ENCODE peak calls at places on chromosome 11, in six cellular contexts. One of them, this sample, is unnamed.
A peak's percentile ranks its signal among the peaks of the same experiment; 100 is the strongest.

GRCh38 chr11:78351193-78351592 is 66.4 kb downstream of the GAB2 start:
- DNase-seq in CD4-positive, alpha-beta memory T cell: no peak
- DNase-seq in cardiac muscle cell: no peak
- DNase-seq in naive thymus-derived CD4-positive, alpha-beta T cell: no peak
- DNase-seq in effector memory CD4-positive, alpha-beta T cell: no peak
- DNase-seq in brain microvascular endothelial cell: no peak
- DNase-seq in this sample: no peak

GRCh38 chr11:134046681-134047449 is 22.0 kb upstream of the JAM3 start:
- DNase-seq in naive thymus-derived CD4-positive, alpha-beta T cell: no peak
- DNase-seq in brain microvascular endothelial cell: no peak
- DNase-seq in effector memory CD4-positive, alpha-beta T cell: no peak
- DNase-seq in cardiac muscle cell: no peak
- DNase-seq in CD4-positive, alpha-beta memory T cell: no peak
- DNase-seq in this sample: no peak

GRCh38 chr11:57390535-57390934 is at the start of gene PRG2:
- DNase-seq in naive thymus-derived CD4-positive, alpha-beta T cell: no peak
- DNase-seq in CD4-positive, alpha-beta memory T cell: no peak
- DNase-seq in cardiac muscle cell: no peak
- DNase-seq in effector memory CD4-positive, alpha-beta T cell: no peak
- DNase-seq in brain microvascular endothelial cell: no peak
- DNase-seq in this sample: no peak

GRCh38 chr11:125286486-125286885 is 121.9 kb downstream of the PKNOX2 start:
- DNase-seq in effector memory CD4-positive, alpha-beta T cell: no peak
- DNase-seq in brain microvascular endothelial cell: no peak
- DNase-seq in cardiac muscle cell: no peak
- DNase-seq in CD4-positive, alpha-beta memory T cell: no peak
- DNase-seq in naive thymus-derived CD4-positive, alpha-beta T cell: no peak
- DNase-seq in this sample: no peak

GRCh38 chr11:77064648-77065217 is 2.0 kb upstream of the CAPN5 start:
- DNase-seq in CD4-positive, alpha-beta memory T cell: no peak
- DNase-seq in cardiac muscle cell: no peak
- DNase-seq in brain microvascular endothelial cell: no peak
- DNase-seq in effector memory CD4-positive, alpha-beta T cell: no peak
- DNase-seq in naive thymus-derived CD4-positive, alpha-beta T cell: no peak
- DNase-seq in this sample: no peak

GRCh38 chr11:45179686-45180085 is 33.2 kb downstream of the PRDM11 start:
- DNase-seq in naive thymus-derived CD4-positive, alpha-beta T cell: no peak
- DNase-seq in effector memory CD4-positive, alpha-beta T cell: no peak
- DNase-seq in CD4-positive, alpha-beta memory T cell: no peak
- DNase-seq in cardiac muscle cell: no peak
- DNase-seq in brain microvascular endothelial cell: no peak
- DNase-seq in this sample: no peak

GRCh38 chr11:33930317-33931021 is 38.6 kb upstream of the LMO2 start:
- DNase-seq in naive thymus-derived CD4-positive, alpha-beta T cell: no peak
- DNase-seq in cardiac muscle cell: peak; percentile 50
- DNase-seq in effector memory CD4-positive, alpha-beta T cell: no peak
- DNase-seq in brain microvascular endothelial cell: no peak
- DNase-seq in CD4-positive, alpha-beta memory T cell: no peak
- DNase-seq in this sample: no peak

GRCh38 chr11:110425751-110426545 is 3.8 kb upstream of the FDX1 start:
- DNase-seq in naive thymus-derived CD4-positive, alpha-beta T cell: no peak
- DNase-seq in CD4-positive, alpha-beta memory T cell: no peak
- DNase-seq in effector memory CD4-positive, alpha-beta T cell: no peak
- DNase-seq in cardiac muscle cell: no peak
- DNase-seq in brain microvascular endothelial cell: peak; percentile 94
- DNase-seq in this sample: no peak

GRCh38 chr11:71566081-71566620 is 788 bp downstream of the KRTAP5-10 start:
- DNase-seq in CD4-positive, alpha-beta memory T cell: no peak
- DNase-seq in naive thymus-derived CD4-positive, alpha-beta T cell: no peak
- DNase-seq in cardiac muscle cell: no peak
- DNase-seq in effector memory CD4-positive, alpha-beta T cell: no peak
- DNase-seq in brain microvascular endothelial cell: no peak
- DNase-seq in this sample: no peak

GRCh38 chr11:101083334-101083733 is 46.3 kb downstream of the PGR start:
- DNase-seq in effector memory CD4-positive, alpha-beta T cell: no peak
- DNase-seq in CD4-positive, alpha-beta memory T cell: no peak
- DNase-seq in brain microvascular endothelial cell: no peak
- DNase-seq in cardiac muscle cell: no peak
- DNase-seq in naive thymus-derived CD4-positive, alpha-beta T cell: no peak
- DNase-seq in this sample: no peak

GRCh38 chr11:116224154-116224888 is 548.5 kb downstream of the BUD13 start:
- DNase-seq in cardiac muscle cell: peak; percentile 59
- DNase-seq in brain microvascular endothelial cell: peak; percentile 40
- DNase-seq in naive thymus-derived CD4-positive, alpha-beta T cell: peak; percentile 10
- DNase-seq in effector memory CD4-positive, alpha-beta T cell: no peak
- DNase-seq in CD4-positive, alpha-beta memory T cell: peak; percentile 6
- DNase-seq in this sample: no peak

GRCh38 chr11:13169709-13170108 is 107.9 kb upstream of the BMAL1 start:
- DNase-seq in effector memory CD4-positive, alpha-beta T cell: no peak
- DNase-seq in naive thymus-derived CD4-positive, alpha-beta T cell: no peak
- DNase-seq in brain microvascular endothelial cell: peak; percentile 79
- DNase-seq in CD4-positive, alpha-beta memory T cell: no peak
- DNase-seq in cardiac muscle cell: no peak
- DNase-seq in this sample: no peak

GRCh38 chr11:24932110-24933000 is 435.5 kb downstream of the LUZP2 start:
- DNase-seq in effector memory CD4-positive, alpha-beta T cell: no peak
- DNase-seq in naive thymus-derived CD4-positive, alpha-beta T cell: no peak
- DNase-seq in cardiac muscle cell: no peak
- DNase-seq in brain microvascular endothelial cell: no peak
- DNase-seq in CD4-positive, alpha-beta memory T cell: no peak
- DNase-seq in this sample: no peak

GRCh38 chr11:121123670-121124069 is 22.6 kb downstream of the TECTA start:
- DNase-seq in CD4-positive, alpha-beta memory T cell: no peak
- DNase-seq in cardiac muscle cell: no peak
- DNase-seq in naive thymus-derived CD4-positive, alpha-beta T cell: no peak
- DNase-seq in brain microvascular endothelial cell: no peak
- DNase-seq in effector memory CD4-positive, alpha-beta T cell: no peak
- DNase-seq in this sample: no peak

GRCh38 chr11:111707691-111708067 is 58.5 kb downstream of the PPP2R1B start:
- DNase-seq in cardiac muscle cell: no peak
- DNase-seq in naive thymus-derived CD4-positive, alpha-beta T cell: no peak
- DNase-seq in brain microvascular endothelial cell: no peak
- DNase-seq in CD4-positive, alpha-beta memory T cell: no peak
- DNase-seq in effector memory CD4-positive, alpha-beta T cell: no peak
- DNase-seq in this sample: no peak
- H3K36me3 ChIP-seq in cardiac muscle cell: peaks cover 36% of the 10 kb centered on the region
- H3K36me3 ChIP-seq in naive thymus-derived CD4-positive, alpha-beta T cell: no peaks in the 10 kb centered on the region
- H3K36me3 ChIP-seq in brain microvascular endothelial cell: peaks cover 29% of the 10 kb centered on the region
- H3K36me3 ChIP-seq in CD4-positive, alpha-beta memory T cell: peaks cover 20% of the 10 kb centered on the region
- H3K36me3 ChIP-seq in effector memory CD4-positive, alpha-beta T cell: peaks cover 23% of the 10 kb centered on the region
- H3K36me3 ChIP-seq in this sample: peaks cover 43% of the 10 kb centered on the region

DNA sequence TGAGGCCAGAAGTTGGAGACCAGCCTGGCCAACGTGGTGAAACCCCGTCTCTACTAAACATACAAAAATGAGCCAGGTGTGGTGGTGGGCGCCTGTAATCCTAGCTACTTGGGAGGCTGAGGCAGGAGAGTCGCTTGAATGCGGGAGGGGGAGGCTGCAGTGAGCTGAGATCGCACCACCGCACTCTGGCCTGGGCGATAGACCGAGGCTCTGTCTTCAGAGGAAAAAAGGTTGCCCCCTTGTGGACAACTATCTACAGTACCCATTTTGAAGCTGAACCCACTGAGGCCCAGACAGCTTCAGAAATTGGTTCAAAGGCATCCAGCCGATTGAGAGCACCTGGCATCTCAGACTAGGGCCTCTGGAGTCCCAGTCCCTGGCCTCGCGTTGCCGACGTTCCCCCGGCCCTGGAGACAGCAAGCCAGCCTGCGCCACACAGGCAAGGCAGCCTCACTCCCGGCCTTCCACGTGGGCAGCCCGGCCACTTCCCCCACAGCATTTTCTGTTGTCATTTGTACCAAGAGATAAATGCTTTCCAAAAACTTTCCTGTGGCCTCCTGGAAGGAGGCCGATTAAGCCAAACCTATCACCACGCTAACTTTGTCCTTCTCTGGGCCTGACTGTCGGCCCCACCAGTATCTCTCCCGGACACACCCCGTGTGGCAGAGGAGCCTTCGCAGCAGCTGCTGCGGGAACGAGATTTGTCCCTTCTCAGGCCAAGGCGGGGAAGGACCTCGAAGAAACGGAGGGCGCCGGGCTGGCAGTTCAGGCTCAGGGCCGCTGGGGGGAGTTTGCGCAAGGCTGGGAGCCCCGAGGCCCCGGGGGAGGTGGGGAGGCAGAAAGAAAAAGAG is 82.8 kb downstream of the FLI1 start:
- DNase-seq in CD4-positive, alpha-beta memory T cell: peak; percentile 43
- DNase-seq in brain microvascular endothelial cell: peak; percentile 59
- DNase-seq in naive thymus-derived CD4-positive, alpha-beta T cell: no peak
- DNase-seq in cardiac muscle cell: peak; percentile 64
- DNase-seq in effector memory CD4-positive, alpha-beta T cell: no peak
- DNase-seq in this sample: no peak
- H3K36me3 ChIP-seq in CD4-positive, alpha-beta memory T cell: peaks cover 70% of the 10 kb centered on the region
- H3K36me3 ChIP-seq in brain microvascular endothelial cell: peaks cover 6% of the 10 kb centered on the region
- H3K36me3 ChIP-seq in naive thymus-derived CD4-positive, alpha-beta T cell: peaks cover 19% of the 10 kb centered on the region
- H3K36me3 ChIP-seq in cardiac muscle cell: no peaks in the 10 kb centered on the region
- H3K36me3 ChIP-seq in effector memory CD4-positive, alpha-beta T cell: peaks cover 82% of the 10 kb centered on the region
- H3K36me3 ChIP-seq in this sample: peaks cover 100% of the 10 kb centered on the region

DNA sequence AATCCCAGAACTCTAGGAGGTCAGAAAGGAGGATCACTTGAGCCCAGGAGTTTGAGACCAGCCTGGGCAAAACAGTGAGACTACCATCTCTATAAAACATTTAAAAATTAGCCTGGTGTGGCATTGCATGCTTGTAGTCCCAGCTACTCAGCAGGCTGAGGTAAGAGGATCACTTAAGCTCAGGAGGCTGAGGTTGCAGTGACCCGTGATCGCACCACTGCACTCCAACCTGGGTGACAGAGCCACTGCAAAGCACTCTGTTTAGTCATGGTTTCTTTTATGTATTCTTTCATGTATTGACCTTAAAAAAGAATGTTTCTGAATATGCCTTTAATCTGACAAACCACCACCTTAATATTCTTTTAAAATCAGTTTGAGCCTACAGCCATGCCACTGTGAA is 52.2 kb downstream of the BIRC2 start:
- DNase-seq in cardiac muscle cell: no peak
- DNase-seq in CD4-positive, alpha-beta memory T cell: no peak
- DNase-seq in naive thymus-derived CD4-positive, alpha-beta T cell: no peak
- DNase-seq in brain microvascular endothelial cell: no peak
- DNase-seq in effector memory CD4-positive, alpha-beta T cell: no peak
- DNase-seq in this sample: no peak
- H3K36me3 ChIP-seq in cardiac muscle cell: peaks cover 24% of the 10 kb centered on the region
- H3K36me3 ChIP-seq in CD4-positive, alpha-beta memory T cell: peaks cover 34% of the 10 kb centered on the region
- H3K36me3 ChIP-seq in naive thymus-derived CD4-positive, alpha-beta T cell: peaks cover 17% of the 10 kb centered on the region
- H3K36me3 ChIP-seq in brain microvascular endothelial cell: peaks cover 30% of the 10 kb centered on the region
- H3K36me3 ChIP-seq in effector memory CD4-positive, alpha-beta T cell: peaks cover 60% of the 10 kb centered on the region
- H3K36me3 ChIP-seq in this sample: peaks cover 28% of the 10 kb centered on the region

GRCh38 chr11:119178166-119178680 is 7.1 kb upstream of the NHERF4 start:
- DNase-seq in effector memory CD4-positive, alpha-beta T cell: no peak
- DNase-seq in brain microvascular endothelial cell: no peak
- DNase-seq in CD4-positive, alpha-beta memory T cell: no peak
- DNase-seq in naive thymus-derived CD4-positive, alpha-beta T cell: no peak
- DNase-seq in cardiac muscle cell: no peak
- DNase-seq in this sample: no peak
- H3K36me3 ChIP-seq in effector memory CD4-positive, alpha-beta T cell: no peaks in the 10 kb centered on the region
- H3K36me3 ChIP-seq in brain microvascular endothelial cell: no peaks in the 10 kb centered on the region
- H3K36me3 ChIP-seq in CD4-positive, alpha-beta memory T cell: peaks cover 7% of the 10 kb centered on the region
- H3K36me3 ChIP-seq in naive thymus-derived CD4-positive, alpha-beta T cell: no peaks in the 10 kb centered on the region
- H3K36me3 ChIP-seq in cardiac muscle cell: peaks cover 3% of the 10 kb centered on the region
- H3K36me3 ChIP-seq in this sample: peaks cover 36% of the 10 kb centered on the region

GRCh38 chr11:73902303-73902702 is 25.5 kb downstream of the PAAF1 start:
- DNase-seq in brain microvascular endothelial cell: no peak
- DNase-seq in cardiac muscle cell: no peak
- DNase-seq in effector memory CD4-positive, alpha-beta T cell: no peak
- DNase-seq in CD4-positive, alpha-beta memory T cell: no peak
- DNase-seq in naive thymus-derived CD4-positive, alpha-beta T cell: no peak
- DNase-seq in this sample: no peak
- H3K36me3 ChIP-seq in brain microvascular endothelial cell: peaks cover 5% of the 10 kb centered on the region
- H3K36me3 ChIP-seq in cardiac muscle cell: peaks cover 16% of the 10 kb centered on the region
- H3K36me3 ChIP-seq in effector memory CD4-positive, alpha-beta T cell: peaks cover 14% of the 10 kb centered on the region
- H3K36me3 ChIP-seq in CD4-positive, alpha-beta memory T cell: no peaks in the 10 kb centered on the region
- H3K36me3 ChIP-seq in naive thymus-derived CD4-positive, alpha-beta T cell: peaks cover 5% of the 10 kb centered on the region
- H3K36me3 ChIP-seq in this sample: peaks cover 26% of the 10 kb centered on the region

GRCh38 chr11:1478011-1478410 is 8.6 kb downstream of the MOB2 start:
- DNase-seq in naive thymus-derived CD4-positive, alpha-beta T cell: no peak
- DNase-seq in CD4-positive, alpha-beta memory T cell: no peak
- DNase-seq in brain microvascular endothelial cell: no peak
- DNase-seq in cardiac muscle cell: no peak
- DNase-seq in effector memory CD4-positive, alpha-beta T cell: no peak
- DNase-seq in this sample: peak; percentile 34

GRCh38 chr11:1476946-1477736 is 9.4 kb downstream of the MOB2 start:
- DNase-seq in effector memory CD4-positive, alpha-beta T cell: no peak
- DNase-seq in cardiac muscle cell: no peak
- DNase-seq in brain microvascular endothelial cell: no peak
- DNase-seq in CD4-positive, alpha-beta memory T cell: no peak
- DNase-seq in naive thymus-derived CD4-positive, alpha-beta T cell: no peak
- DNase-seq in this sample: peak; percentile 34

GRCh38 chr11:1479678-1480118 is 6.9 kb downstream of the MOB2 start:
- DNase-seq in brain microvascular endothelial cell: no peak
- DNase-seq in cardiac muscle cell: no peak
- DNase-seq in naive thymus-derived CD4-positive, alpha-beta T cell: no peak
- DNase-seq in effector memory CD4-positive, alpha-beta T cell: no peak
- DNase-seq in CD4-positive, alpha-beta memory T cell: no peak
- DNase-seq in this sample: peak; percentile 37

GRCh38 chr11:1479006-1479677 is 7.4 kb downstream of the MOB2 start:
- DNase-seq in naive thymus-derived CD4-positive, alpha-beta T cell: no peak
- DNase-seq in brain microvascular endothelial cell: no peak
- DNase-seq in CD4-positive, alpha-beta memory T cell: no peak
- DNase-seq in cardiac muscle cell: no peak
- DNase-seq in effector memory CD4-positive, alpha-beta T cell: no peak
- DNase-seq in this sample: peak; percentile 67

GRCh38 chr11:1478544-1478943 is 8.0 kb downstream of the MOB2 start:
- DNase-seq in effector memory CD4-positive, alpha-beta T cell: no peak
- DNase-seq in cardiac muscle cell: no peak
- DNase-seq in brain microvascular endothelial cell: no peak
- DNase-seq in naive thymus-derived CD4-positive, alpha-beta T cell: no peak
- DNase-seq in CD4-positive, alpha-beta memory T cell: no peak
- DNase-seq in this sample: peak; percentile 61
- H3K36me3 ChIP-seq in effector memory CD4-positive, alpha-beta T cell: peaks cover 83% of the 10 kb centered on the region
- H3K36me3 ChIP-seq in cardiac muscle cell: no peaks in the 10 kb centered on the region
- H3K36me3 ChIP-seq in brain microvascular endothelial cell: peaks cover 13% of the 10 kb centered on the region
- H3K36me3 ChIP-seq in naive thymus-derived CD4-positive, alpha-beta T cell: peaks cover 15% of the 10 kb centered on the region
- H3K36me3 ChIP-seq in CD4-positive, alpha-beta memory T cell: peaks cover 61% of the 10 kb centered on the region
- H3K36me3 ChIP-seq in this sample: peaks cover 65% of the 10 kb centered on the region

GRCh38 chr11:6040874-6041273 is 10.3 kb upstream of the OR56A1 start:
- DNase-seq in brain microvascular endothelial cell: no peak
- DNase-seq in CD4-positive, alpha-beta memory T cell: no peak
- DNase-seq in effector memory CD4-positive, alpha-beta T cell: no peak
- DNase-seq in naive thymus-derived CD4-positive, alpha-beta T cell: no peak
- DNase-seq in cardiac muscle cell: no peak
- DNase-seq in this sample: no peak
- H3K36me3 ChIP-seq in brain microvascular endothelial cell: no peaks in the 10 kb centered on the region
- H3K36me3 ChIP-seq in CD4-positive, alpha-beta memory T cell: no peaks in the 10 kb centered on the region
- H3K36me3 ChIP-seq in effector memory CD4-positive, alpha-beta T cell: no peaks in the 10 kb centered on the region
- H3K36me3 ChIP-seq in naive thymus-derived CD4-positive, alpha-beta T cell: no peaks in the 10 kb centered on the region
- H3K36me3 ChIP-seq in cardiac muscle cell: no peaks in the 10 kb centered on the region
- H3K36me3 ChIP-seq in this sample: no peaks in the 10 kb centered on the region

GRCh38 chr11:1758611-1759150 is 5.0 kb downstream of the CTSD start:
- DNase-seq in brain microvascular endothelial cell: no peak
- DNase-seq in cardiac muscle cell: no peak
- DNase-seq in CD4-positive, alpha-beta memory T cell: no peak
- DNase-seq in effector memory CD4-positive, alpha-beta T cell: no peak
- DNase-seq in naive thymus-derived CD4-positive, alpha-beta T cell: no peak
- DNase-seq in this sample: no peak
- H3K36me3 ChIP-seq in brain microvascular endothelial cell: peaks cover 22% of the 10 kb centered on the region
- H3K36me3 ChIP-seq in cardiac muscle cell: no peaks in the 10 kb centered on the region
- H3K36me3 ChIP-seq in CD4-positive, alpha-beta memory T cell: peaks cover 2% of the 10 kb centered on the region
- H3K36me3 ChIP-seq in effector memory CD4-positive, alpha-beta T cell: peaks cover 25% of the 10 kb centered on the region
- H3K36me3 ChIP-seq in naive thymus-derived CD4-positive, alpha-beta T cell: no peaks in the 10 kb centered on the region
- H3K36me3 ChIP-seq in this sample: peaks cover 25% of the 10 kb centered on the region

GRCh38 chr11:88332851-88333250 is 4.7 kb downstream of the CTSC start:
- DNase-seq in cardiac muscle cell: no peak
- DNase-seq in CD4-positive, alpha-beta memory T cell: no peak
- DNase-seq in effector memory CD4-positive, alpha-beta T cell: no peak
- DNase-seq in naive thymus-derived CD4-positive, alpha-beta T cell: no peak
- DNase-seq in brain microvascular endothelial cell: no peak
- DNase-seq in this sample: no peak
- H3K36me3 ChIP-seq in cardiac muscle cell: peaks cover 38% of the 10 kb centered on the region
- H3K36me3 ChIP-seq in CD4-positive, alpha-beta memory T cell: peaks cover 25% of the 10 kb centered on the region
- H3K36me3 ChIP-seq in effector memory CD4-positive, alpha-beta T cell: peaks cover 10% of the 10 kb centered on the region
- H3K36me3 ChIP-seq in naive thymus-derived CD4-positive, alpha-beta T cell: peaks cover 4% of the 10 kb centered on the region
- H3K36me3 ChIP-seq in brain microvascular endothelial cell: peaks cover 32% of the 10 kb centered on the region
- H3K36me3 ChIP-seq in this sample: peaks cover 19% of the 10 kb centered on the region